ENCODE peak calls at places on chromosomes 7 and 10, in seven cellular contexts. One of them, this sample, is unnamed.

GRCh38 chr10:13099144-13099665 is 758 bp upstream of the OPTN start:
- DNase-seq in RWPE2: no peak
- DNase-seq in heart left ventricle: peak; percentile 41
- DNase-seq in CD8-positive, alpha-beta T cell: peak; percentile 63
- DNase-seq in cardiac muscle cell: peak; percentile 70
- DNase-seq in left ventricle myocardium inferior: no peak
- DNase-seq in A549: peak; percentile 74
- DNase-seq in this sample: no peak

GRCh38 chr10:128463991-128464755 is 337.9 kb upstream of the MKI67 start:
- DNase-seq in CD8-positive, alpha-beta T cell: no peak
- DNase-seq in RWPE2: no peak
- DNase-seq in left ventricle myocardium inferior: peak; percentile 23
- DNase-seq in A549: no peak
- DNase-seq in cardiac muscle cell: peak; percentile 16
- DNase-seq in heart left ventricle: peak; percentile 76
- DNase-seq in this sample: peak; percentile 83

GRCh38 chr7:93159490-93159889 is 11.3 kb upstream of the SAMD9L start:
- DNase-seq in heart left ventricle: no peak
- DNase-seq in CD8-positive, alpha-beta T cell: no peak
- DNase-seq in cardiac muscle cell: peak; percentile 52
- DNase-seq in left ventricle myocardium inferior: no peak
- DNase-seq in A549: no peak
- DNase-seq in RWPE2: no peak
- DNase-seq in this sample: no peak

GRCh38 chr7:98398567-98399372 is 2.1 kb downstream of the BAIAP2L1 start:
- DNase-seq in cardiac muscle cell: no peak
- DNase-seq in RWPE2: no peak
- DNase-seq in left ventricle myocardium inferior: no peak
- DNase-seq in CD8-positive, alpha-beta T cell: no peak
- DNase-seq in heart left ventricle: no peak
- DNase-seq in A549: no peak
- DNase-seq in this sample: no peak

GRCh38 chr10:97454330-97455036 is 8.5 kb downstream of the ZDHHC16 start:
- DNase-seq in left ventricle myocardium inferior: no peak
- DNase-seq in A549: no peak
- DNase-seq in CD8-positive, alpha-beta T cell: no peak
- DNase-seq in RWPE2: no peak
- DNase-seq in heart left ventricle: no peak
- DNase-seq in cardiac muscle cell: peak; percentile 66
- DNase-seq in this sample: no peak

GRCh38 chr10:127525686-127526085 is 23.4 kb upstream of the NPS start:
- DNase-seq in cardiac muscle cell: no peak
- DNase-seq in A549: no peak
- DNase-seq in heart left ventricle: no peak
- DNase-seq in left ventricle myocardium inferior: no peak
- DNase-seq in CD8-positive, alpha-beta T cell: no peak
- DNase-seq in RWPE2: no peak
- DNase-seq in this sample: no peak

GRCh38 chr7:43658718-43659548 is 70.4 kb downstream of the COA1 start:
- DNase-seq in A549: no peak
- DNase-seq in CD8-positive, alpha-beta T cell: no peak
- DNase-seq in heart left ventricle: no peak
- DNase-seq in cardiac muscle cell: peak; percentile 81
- DNase-seq in left ventricle myocardium inferior: no peak
- DNase-seq in RWPE2: no peak
- DNase-seq in this sample: no peak

GRCh38 chr7:93036807-93037206 is 81.0 kb downstream of the SAMD9 start:
- DNase-seq in CD8-positive, alpha-beta T cell: no peak
- DNase-seq in left ventricle myocardium inferior: no peak
- DNase-seq in RWPE2: no peak
- DNase-seq in cardiac muscle cell: no peak
- DNase-seq in A549: no peak
- DNase-seq in heart left ventricle: no peak
- DNase-seq in this sample: no peak

GRCh38 chr10:88064608-88065383 is 201.4 kb downstream of the PTEN start:
- DNase-seq in A549: no peak
- DNase-seq in heart left ventricle: peak; percentile 60
- DNase-seq in cardiac muscle cell: peak; percentile 67
- DNase-seq in left ventricle myocardium inferior: peak; percentile 71
- DNase-seq in RWPE2: no peak
- DNase-seq in CD8-positive, alpha-beta T cell: no peak
- DNase-seq in this sample: no peak

GRCh38 chr10:18409599-18410397 is 241.6 kb downstream of the NSUN6 start:
- DNase-seq in left ventricle myocardium inferior: no peak
- DNase-seq in CD8-positive, alpha-beta T cell: no peak
- DNase-seq in A549: no peak
- DNase-seq in RWPE2: no peak
- DNase-seq in heart left ventricle: no peak
- DNase-seq in cardiac muscle cell: no peak
- DNase-seq in this sample: no peak

GRCh38 chr7:79410345-79410744 is 43.1 kb downstream of the MAGI2 start:
- DNase-seq in heart left ventricle: no peak
- DNase-seq in left ventricle myocardium inferior: no peak
- DNase-seq in cardiac muscle cell: no peak
- DNase-seq in A549: no peak
- DNase-seq in RWPE2: no peak
- DNase-seq in CD8-positive, alpha-beta T cell: no peak
- DNase-seq in this sample: no peak

GRCh38 chr7:79406371-79406770 is 47.1 kb downstream of the MAGI2 start:
- DNase-seq in A549: no peak
- DNase-seq in heart left ventricle: no peak
- DNase-seq in left ventricle myocardium inferior: no peak
- DNase-seq in CD8-positive, alpha-beta T cell: no peak
- DNase-seq in cardiac muscle cell: no peak
- DNase-seq in RWPE2: no peak
- DNase-seq in this sample: no peak

GRCh38 chr7:79403879-79404278 is 49.6 kb downstream of the MAGI2 start:
- DNase-seq in A549: no peak
- DNase-seq in heart left ventricle: no peak
- DNase-seq in RWPE2: no peak
- DNase-seq in left ventricle myocardium inferior: no peak
- DNase-seq in cardiac muscle cell: no peak
- DNase-seq in CD8-positive, alpha-beta T cell: no peak
- DNase-seq in this sample: no peak

GRCh38 chr7:79405368-79405767 is 48.1 kb downstream of the MAGI2 start:
- DNase-seq in A549: no peak
- DNase-seq in cardiac muscle cell: no peak
- DNase-seq in RWPE2: no peak
- DNase-seq in CD8-positive, alpha-beta T cell: no peak
- DNase-seq in heart left ventricle: no peak
- DNase-seq in left ventricle myocardium inferior: no peak
- DNase-seq in this sample: no peak

DNA sequence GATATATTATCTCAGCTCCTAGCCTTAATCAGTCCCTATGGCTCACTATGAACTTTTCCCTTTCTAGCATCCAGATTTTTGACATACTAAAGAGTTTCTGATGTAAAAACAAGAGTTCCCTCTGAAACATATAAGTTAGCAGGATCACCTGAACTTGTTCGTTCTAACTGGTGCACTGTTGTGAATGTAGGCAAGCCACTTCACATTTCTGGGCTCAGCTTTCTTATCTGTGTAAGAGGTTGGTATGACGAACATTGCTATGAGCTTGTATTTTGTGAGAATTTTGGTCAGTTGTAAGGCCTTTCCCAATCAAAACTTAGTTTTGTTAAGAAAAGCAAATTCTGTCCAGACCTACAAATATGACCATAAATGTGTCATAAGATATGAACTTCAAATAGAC is 46.1 kb downstream of the MAGI2 start:
- DNase-seq in A549: no peak
- DNase-seq in cardiac muscle cell: peak; percentile 26
- DNase-seq in RWPE2: no peak
- DNase-seq in left ventricle myocardium inferior: no peak
- DNase-seq in heart left ventricle: no peak
- DNase-seq in CD8-positive, alpha-beta T cell: no peak
- DNase-seq in this sample: no peak
- H3K27ac ChIP-seq in A549: no peak overlapping the region
- H3K27ac ChIP-seq in cardiac muscle cell: no peak overlapping the region
- H3K27ac ChIP-seq in RWPE2: no peak overlapping the region
- H3K27ac ChIP-seq in left ventricle myocardium inferior: no peak overlapping the region
- H3K27ac ChIP-seq in heart left ventricle: no peak overlapping the region
- H3K27ac ChIP-seq in CD8-positive, alpha-beta T cell: no peak overlapping the region
- H3K27ac ChIP-seq in this sample: no peak overlapping the region

DNA sequence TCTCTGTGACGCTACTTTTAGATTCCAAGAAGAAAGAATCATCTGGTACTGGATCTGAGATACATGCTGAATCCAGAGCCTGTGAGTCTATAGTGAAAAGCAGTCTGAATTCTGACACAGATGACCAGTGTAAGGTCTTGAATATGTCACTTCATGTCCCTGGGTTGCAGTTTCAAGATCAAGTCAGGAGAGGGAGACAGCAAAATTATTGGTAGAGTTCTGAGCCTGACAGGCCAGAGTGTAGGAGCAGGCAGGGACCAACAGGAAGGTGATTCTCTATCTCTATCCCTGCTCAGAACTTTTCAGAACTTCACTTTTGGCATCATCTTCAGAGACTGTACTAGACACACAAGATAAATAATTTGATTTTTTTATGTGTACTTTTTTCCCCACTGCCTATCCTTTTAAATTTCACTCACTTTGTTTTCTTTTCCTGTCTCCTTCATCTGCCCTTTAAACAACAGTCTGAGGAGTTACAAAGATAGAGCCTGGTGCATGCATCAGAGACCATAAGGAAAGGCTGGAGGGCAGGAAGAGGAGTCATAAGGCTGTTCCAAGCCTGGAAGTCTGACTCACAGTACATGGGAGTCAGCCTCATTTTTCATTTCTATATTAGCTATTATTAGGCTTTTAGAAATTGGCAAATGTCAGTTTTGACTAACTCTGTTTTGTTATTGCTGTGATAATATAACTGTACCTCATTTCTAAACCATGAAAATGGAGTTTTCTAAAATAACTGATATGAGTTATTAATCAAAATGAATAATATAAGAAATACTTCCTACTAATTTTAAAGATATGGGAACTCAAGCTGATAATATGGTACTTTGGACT is 120.2 kb upstream of the TMEM229A start:
- DNase-seq in left ventricle myocardium inferior: no peak
- DNase-seq in CD8-positive, alpha-beta T cell: no peak
- DNase-seq in cardiac muscle cell: peak; percentile 64
- DNase-seq in RWPE2: no peak
- DNase-seq in A549: peak; percentile 1
- DNase-seq in heart left ventricle: no peak
- DNase-seq in this sample: no peak
- TF ChIP-seq CTCF in left ventricle myocardium inferior: peak; percentile 41
- TF ChIP-seq CTCF in CD8-positive, alpha-beta T cell: no peak
- TF ChIP-seq CTCF in cardiac muscle cell: peak; percentile 32
- TF ChIP-seq CTCF in RWPE2: no peak
- TF ChIP-seq CTCF in A549: peak; percentile 11
- TF ChIP-seq CTCF in heart left ventricle: peak; percentile 12
- TF ChIP-seq CTCF in this sample: no peak

GRCh38 chr7:46589282-46589681 is 668.2 kb upstream of the IGFBP3 start:
- DNase-seq in heart left ventricle: no peak
- DNase-seq in CD8-positive, alpha-beta T cell: no peak
- DNase-seq in RWPE2: no peak
- DNase-seq in left ventricle myocardium inferior: no peak
- DNase-seq in cardiac muscle cell: peak; percentile 83
- DNase-seq in A549: no peak
- DNase-seq in this sample: no peak
- H3K27ac ChIP-seq in heart left ventricle: no peak overlapping the region
- H3K27ac ChIP-seq in CD8-positive, alpha-beta T cell: no peak overlapping the region
- H3K27ac ChIP-seq in RWPE2: no peak overlapping the region
- H3K27ac ChIP-seq in left ventricle myocardium inferior: no peak overlapping the region
- H3K27ac ChIP-seq in cardiac muscle cell: no peak overlapping the region
- H3K27ac ChIP-seq in A549: no peak overlapping the region
- H3K27ac ChIP-seq in this sample: no peak overlapping the region

DNA sequence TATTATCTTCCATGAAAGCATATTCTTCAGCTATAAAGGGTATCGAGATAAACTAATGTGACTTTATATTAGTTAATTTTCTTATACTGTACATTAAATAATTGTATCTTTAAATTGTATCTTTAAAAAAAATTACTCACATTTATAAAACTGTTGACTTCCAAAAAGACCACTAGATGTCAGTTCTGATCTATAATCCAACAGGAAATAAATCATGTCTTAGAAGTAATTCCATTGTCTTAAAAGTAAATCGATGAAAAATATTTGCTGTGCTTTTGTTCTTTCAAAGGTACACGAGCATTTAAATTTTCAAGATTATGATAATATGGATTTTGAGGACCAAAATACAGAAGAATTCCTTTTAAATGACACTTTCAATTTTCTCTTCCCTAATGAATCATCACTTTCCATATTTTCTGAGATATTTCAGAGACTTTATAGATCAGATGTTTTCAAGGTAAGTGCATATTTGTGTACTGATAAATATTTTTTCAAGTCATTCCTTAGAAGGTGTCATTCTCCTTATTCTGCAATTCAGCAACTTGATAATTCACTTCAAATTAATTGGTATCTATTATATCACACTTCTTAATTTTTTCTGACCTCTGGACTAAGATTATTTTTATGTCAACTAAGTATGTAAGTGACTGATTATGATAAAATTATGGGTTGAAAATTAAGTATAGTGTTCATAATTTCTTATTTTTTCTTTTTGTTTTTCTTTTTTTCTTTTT is 138.5 kb downstream of the CPED1 start:
- DNase-seq in CD8-positive, alpha-beta T cell: no peak
- DNase-seq in A549: no peak
- DNase-seq in left ventricle myocardium inferior: no peak
- DNase-seq in RWPE2: no peak
- DNase-seq in heart left ventricle: no peak
- DNase-seq in cardiac muscle cell: peak; percentile 60
- DNase-seq in this sample: no peak
- TF ChIP-seq CTCF in CD8-positive, alpha-beta T cell: no peak
- TF ChIP-seq CTCF in A549: peak; percentile 41
- TF ChIP-seq CTCF in left ventricle myocardium inferior: peak; percentile 21
- TF ChIP-seq CTCF in RWPE2: peak; percentile 73
- TF ChIP-seq CTCF in heart left ventricle: no peak
- TF ChIP-seq CTCF in cardiac muscle cell: peak; percentile 32
- TF ChIP-seq CTCF in this sample: no peak

DNA sequence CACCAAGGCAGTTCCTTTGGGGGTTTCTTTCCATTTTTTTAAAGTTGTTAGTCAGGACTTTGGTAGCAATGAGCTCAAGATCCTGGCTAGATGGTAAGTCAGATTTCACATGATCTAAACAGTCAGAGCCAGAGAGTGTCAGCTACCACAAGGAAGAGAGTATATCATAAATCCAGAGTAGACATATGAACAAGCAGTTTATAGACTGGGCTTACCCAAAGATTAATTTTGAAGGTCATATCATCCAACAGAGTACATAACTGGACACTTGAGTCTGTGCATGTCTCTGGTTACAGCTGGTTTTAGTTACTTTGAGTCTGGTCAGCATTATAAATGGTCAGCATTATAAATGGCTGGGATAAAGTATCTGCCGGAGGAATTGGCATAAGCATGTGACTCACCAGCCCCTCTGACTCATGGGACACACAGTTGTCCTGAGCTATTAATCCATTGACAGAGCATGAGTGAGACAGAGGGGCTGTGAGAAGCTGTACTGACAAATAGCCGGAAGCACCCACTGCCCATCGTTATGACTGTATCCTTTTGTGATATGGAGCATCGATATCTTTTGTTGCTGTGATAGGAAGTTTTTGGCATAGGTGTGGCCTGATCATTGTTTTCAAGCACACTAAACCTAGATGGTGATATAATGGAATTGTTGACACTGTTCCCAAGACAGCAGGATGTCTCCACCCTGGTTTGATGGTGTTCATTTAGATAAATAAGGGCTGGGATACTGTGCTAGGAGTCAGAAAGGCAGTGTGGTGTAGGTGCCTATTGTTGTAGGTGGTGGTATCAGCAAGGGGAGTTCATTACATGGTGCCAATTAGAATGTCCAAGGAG is 19.2 kb downstream of the PPP1R3C start:
- DNase-seq in A549: peak; percentile 81
- DNase-seq in left ventricle myocardium inferior: no peak
- DNase-seq in CD8-positive, alpha-beta T cell: no peak
- DNase-seq in heart left ventricle: no peak
- DNase-seq in RWPE2: peak; percentile 89
- DNase-seq in cardiac muscle cell: peak; percentile 65
- DNase-seq in this sample: no peak
- H3K27ac ChIP-seq in A549: peak overlapping the region; percentile 80
- H3K27ac ChIP-seq in left ventricle myocardium inferior: peak overlapping the region; percentile 58
- H3K27ac ChIP-seq in CD8-positive, alpha-beta T cell: no peak overlapping the region
- H3K27ac ChIP-seq in heart left ventricle: peak overlapping the region; percentile 21
- H3K27ac ChIP-seq in RWPE2: peak overlapping the region; percentile 90
- H3K27ac ChIP-seq in cardiac muscle cell: peak overlapping the region; percentile 75
- H3K27ac ChIP-seq in this sample: peak overlapping the region; percentile 72

This sample was measured in coronary artery.